ENCODE peak calls at places on chromosomes 12 and 14, in five cellular contexts. O is heart right ventricle, B is lower lobe of right lung, N is Peyer's patch, K is HCT116. V is an unnamed sample. For H3K27me3, the result is how much of the 10 kb centered on the place peaks cover.

GRCh38 chr14:84409435-84409834 is 1120.5 kb upstream of the FLRT2 start:
- DNase-seq in K (no peak), B (no peak), O (no peak), N (no peak), V (no peak)

GRCh38 chr12:42933461-42934081 is 344.0 kb upstream of the PRICKLE1 start:
- DNase-seq in N (no peak), K (no peak), B (no peak), O (no peak), V (no peak)

GRCh38 chr12:60872850-60873713 is 1277.3 kb downstream of the SLC16A7 start:
- DNase-seq in K (no peak), O (no peak), N (no peak), B (no peak), V (no peak)

GRCh38 chr12:60489071-60489470 is 893.2 kb downstream of the SLC16A7 start:
- DNase-seq in B (no peak), O (no peak), N (no peak), K (no peak), V (no peak)

GRCh38 chr12:53195516-53196420 is 11.3 kb downstream of the ITGB7 start:
- DNase-seq in O (no peak), B (no peak), K (no peak), N (no peak), V (no peak)

GRCh38 chr14:58560208-58560607 is 77.6 kb upstream of the DACT1 start:
- DNase-seq in K (no peak), N (no peak), O (no peak), B (no peak), V (peak)

GRCh38 chr12:32454866-32455265 is 55.5 kb downstream of the FGD4 start:
- DNase-seq in K (no peak), B (no peak), O (peak), N (no peak), V (no peak)

GRCh38 chr12:90659060-90659459 is 295.9 kb downstream of the CCER1 start:
- DNase-seq in N (no peak), K (no peak), O (no peak), B (no peak), V (no peak)

GRCh38 chr14:89635615-89636014 is 218.6 kb upstream of the FOXN3 start:
- DNase-seq in K (no peak), B (no peak), N (no peak), O (no peak), V (no peak)

GRCh38 chr12:65414526-65414925 is 136.0 kb downstream of the MSRB3 start:
- DNase-seq in K (no peak), N (no peak), O (no peak), B (no peak), V (no peak)

GRCh38 chr12:6306599-6307220 is 3.8 kb upstream of the PLEKHG6 start:
- DNase-seq in K (no peak), O (no peak), B (no peak), N (peak), V (no peak)

GRCh38 chr12:48827026-48827425 is 8.7 kb downstream of the CACNB3 start:
- DNase-seq in B (no peak), N (no peak), O (no peak), K (no peak), V (no peak)

GRCh38 chr14:61492474-61492873 is 171.1 kb downstream of the PRKCH start:
- DNase-seq in N (no peak), B (no peak), O (no peak), K (no peak), V (no peak)

GRCh38 chr14:37384870-37385596 is 187.3 kb downstream of the MIPOL1 start:
- DNase-seq in N (no peak), O (no peak), B (no peak), K (no peak), V (no peak)

GRCh38 chr12:12240671-12241345 is 26.0 kb downstream of the LRP6 start:
- DNase-seq in O (no peak), N (no peak), K (no peak), B (no peak), V (peak)

GRCh38 chr14:31360919-31361662 is 59.3 kb downstream of the HEATR5A start:
- DNase-seq in N (no peak), O (no peak), K (no peak), B (no peak), V (no peak)

GRCh38 chr12:66199141-66199540 is 10.1 kb downstream of the IRAK3 start:
- DNase-seq in N (no peak), O (no peak), B (no peak), K (no peak), V (no peak)

GRCh38 chr14:37595809-37596595 is 573 bp downstream of the TTC6 start:
- DNase-seq in N (peak), K (peak), B (peak), O (no peak), V (peak)

DNA sequence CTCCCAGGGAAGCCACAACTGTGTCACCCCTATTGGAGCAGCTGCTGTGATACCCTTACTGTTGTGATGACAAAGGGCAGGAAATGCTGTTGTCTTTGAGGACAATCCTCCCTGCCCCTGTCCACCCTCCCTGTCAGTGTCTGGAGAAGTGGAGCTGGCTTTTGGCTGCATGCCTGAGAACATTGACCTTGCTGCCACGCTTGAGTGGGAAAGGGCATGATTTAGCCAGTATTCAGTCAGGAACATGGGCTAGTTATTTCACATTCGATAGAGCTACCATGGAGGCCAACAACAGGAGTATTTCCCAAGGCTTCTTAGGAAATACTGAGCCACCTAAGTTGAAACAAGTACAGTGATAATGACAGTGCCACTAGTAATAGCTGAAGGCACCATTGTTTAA is 59.4 kb downstream of the MYRFL start:
- DNase-seq in K (no peak), B (no peak), N (no peak), O (no peak), V (no peak)
- H3K27me3 ChIP-seq in K (under half), B (under half), N (under half), O (under half), V (under half)

GRCh38 chr14:99262977-99263448 is 9.0 kb downstream of the BCL11B start:
- DNase-seq in B (no peak), N (no peak), K (no peak), O (no peak), V (no peak)
- H3K27me3 ChIP-seq in B (half or more), N (under half), K (under half), O (half or more), V (under half)

GRCh38 chr14:81165188-81165587 is 55.6 kb downstream of the GTF2A1 start:
- DNase-seq in K (no peak), B (no peak), N (no peak), O (peak), V (peak)
- H3K27me3 ChIP-seq in K (under half), B (under half), N (under half), O (under half), V (under half)

GRCh38 chr12:120905856-120906384 is 1.8 kb upstream of the SPPL3 start:
- DNase-seq in K (no peak), N (no peak), B (no peak), O (no peak), V (no peak)
- H3K27me3 ChIP-seq in K (under half), N (under half), B (under half), O (under half), V (under half)

GRCh38 chr14:56136571-56137498 is 18.6 kb downstream of the PELI2 start:
- DNase-seq in O (no peak), K (no peak), B (no peak), N (no peak), V (no peak)
- H3K27me3 ChIP-seq in O (under half), K (half or more), B (under half), N (under half), V (under half)